ENCODE peak calls at places on chromosomes 2 and 18, in six cellular contexts. One of them, this sample, is unnamed. For H3K36me3, the result is how much of the 10 kb centered on the place peaks cover.

GRCh38 chr18:54254265-54254758 is 15.0 kb upstream of the POLI start:
- DNase-seq in naive thymus-derived CD4-positive, alpha-beta T cell: no peak
- DNase-seq in endothelial cell of umbilical vein: no peak
- DNase-seq in fibroblast of lung: peak
- DNase-seq in CD8-positive, alpha-beta T cell: no peak
- DNase-seq in HCT116: peak
- DNase-seq in this sample: no peak

GRCh38 chr2:41886757-41887156 is 161.1 kb upstream of the PKDCC start:
- DNase-seq in endothelial cell of umbilical vein: peak
- DNase-seq in HCT116: no peak
- DNase-seq in naive thymus-derived CD4-positive, alpha-beta T cell: no peak
- DNase-seq in CD8-positive, alpha-beta T cell: no peak
- DNase-seq in fibroblast of lung: peak
- DNase-seq in this sample: no peak

GRCh38 chr2:26628561-26629345 is 12.4 kb downstream of the CIB4 start:
- DNase-seq in naive thymus-derived CD4-positive, alpha-beta T cell: no peak
- DNase-seq in CD8-positive, alpha-beta T cell: no peak
- DNase-seq in fibroblast of lung: no peak
- DNase-seq in HCT116: no peak
- DNase-seq in endothelial cell of umbilical vein: no peak
- DNase-seq in this sample: no peak

GRCh38 chr18:48544116-48544515 is 5.3 kb downstream of the CTIF start:
- DNase-seq in naive thymus-derived CD4-positive, alpha-beta T cell: no peak
- DNase-seq in CD8-positive, alpha-beta T cell: no peak
- DNase-seq in HCT116: no peak
- DNase-seq in endothelial cell of umbilical vein: no peak
- DNase-seq in fibroblast of lung: no peak
- DNase-seq in this sample: no peak

GRCh38 chr2:155176345-155176744 is 477.9 kb downstream of the KCNJ3 start:
- DNase-seq in naive thymus-derived CD4-positive, alpha-beta T cell: no peak
- DNase-seq in HCT116: no peak
- DNase-seq in fibroblast of lung: no peak
- DNase-seq in endothelial cell of umbilical vein: no peak
- DNase-seq in CD8-positive, alpha-beta T cell: no peak
- DNase-seq in this sample: no peak

GRCh38 chr2:200376422-200377142 is 70.1 kb downstream of the SPATS2L start:
- DNase-seq in fibroblast of lung: no peak
- DNase-seq in HCT116: peak
- DNase-seq in endothelial cell of umbilical vein: peak
- DNase-seq in naive thymus-derived CD4-positive, alpha-beta T cell: no peak
- DNase-seq in CD8-positive, alpha-beta T cell: no peak
- DNase-seq in this sample: no peak

GRCh38 chr2:46305767-46306166 is 8.6 kb downstream of the EPAS1 start:
- DNase-seq in HCT116: no peak
- DNase-seq in fibroblast of lung: no peak
- DNase-seq in CD8-positive, alpha-beta T cell: no peak
- DNase-seq in endothelial cell of umbilical vein: no peak
- DNase-seq in naive thymus-derived CD4-positive, alpha-beta T cell: no peak
- DNase-seq in this sample: no peak

GRCh38 chr2:232117413-232117812 is 155.9 kb downstream of the DIS3L2 start:
- DNase-seq in CD8-positive, alpha-beta T cell: no peak
- DNase-seq in naive thymus-derived CD4-positive, alpha-beta T cell: no peak
- DNase-seq in HCT116: no peak
- DNase-seq in endothelial cell of umbilical vein: no peak
- DNase-seq in fibroblast of lung: no peak
- DNase-seq in this sample: no peak

GRCh38 chr2:150981826-150982225 is 279.8 kb downstream of the RBM43 start:
- DNase-seq in CD8-positive, alpha-beta T cell: no peak
- DNase-seq in endothelial cell of umbilical vein: no peak
- DNase-seq in fibroblast of lung: peak
- DNase-seq in HCT116: no peak
- DNase-seq in naive thymus-derived CD4-positive, alpha-beta T cell: no peak
- DNase-seq in this sample: no peak

GRCh38 chr2:233953106-233953801 is 36.1 kb downstream of the TRPM8 start:
- DNase-seq in fibroblast of lung: no peak
- DNase-seq in HCT116: no peak
- DNase-seq in naive thymus-derived CD4-positive, alpha-beta T cell: no peak
- DNase-seq in CD8-positive, alpha-beta T cell: no peak
- DNase-seq in endothelial cell of umbilical vein: no peak
- DNase-seq in this sample: no peak

GRCh38 chr2:11129598-11130449 is 25.4 kb upstream of the SLC66A3 start:
- DNase-seq in HCT116: peak
- DNase-seq in naive thymus-derived CD4-positive, alpha-beta T cell: peak
- DNase-seq in CD8-positive, alpha-beta T cell: peak
- DNase-seq in endothelial cell of umbilical vein: no peak
- DNase-seq in fibroblast of lung: no peak
- DNase-seq in this sample: no peak

GRCh38 chr2:215274829-215275228 is 37.0 kb upstream of the ATIC start:
- DNase-seq in HCT116: no peak
- DNase-seq in endothelial cell of umbilical vein: no peak
- DNase-seq in naive thymus-derived CD4-positive, alpha-beta T cell: no peak
- DNase-seq in fibroblast of lung: no peak
- DNase-seq in CD8-positive, alpha-beta T cell: no peak
- DNase-seq in this sample: no peak

GRCh38 chr2:215277942-215278341 is 33.9 kb upstream of the ATIC start:
- DNase-seq in fibroblast of lung: no peak
- DNase-seq in naive thymus-derived CD4-positive, alpha-beta T cell: no peak
- DNase-seq in endothelial cell of umbilical vein: no peak
- DNase-seq in HCT116: no peak
- DNase-seq in CD8-positive, alpha-beta T cell: no peak
- DNase-seq in this sample: no peak

GRCh38 chr2:215271466-215271865 is 40.4 kb upstream of the ATIC start:
- DNase-seq in HCT116: no peak
- DNase-seq in fibroblast of lung: no peak
- DNase-seq in endothelial cell of umbilical vein: no peak
- DNase-seq in CD8-positive, alpha-beta T cell: no peak
- DNase-seq in naive thymus-derived CD4-positive, alpha-beta T cell: no peak
- DNase-seq in this sample: no peak

GRCh38 chr2:215272918-215273317 is 38.9 kb upstream of the ATIC start:
- DNase-seq in CD8-positive, alpha-beta T cell: no peak
- DNase-seq in naive thymus-derived CD4-positive, alpha-beta T cell: no peak
- DNase-seq in fibroblast of lung: no peak
- DNase-seq in HCT116: no peak
- DNase-seq in endothelial cell of umbilical vein: no peak
- DNase-seq in this sample: no peak

DNA sequence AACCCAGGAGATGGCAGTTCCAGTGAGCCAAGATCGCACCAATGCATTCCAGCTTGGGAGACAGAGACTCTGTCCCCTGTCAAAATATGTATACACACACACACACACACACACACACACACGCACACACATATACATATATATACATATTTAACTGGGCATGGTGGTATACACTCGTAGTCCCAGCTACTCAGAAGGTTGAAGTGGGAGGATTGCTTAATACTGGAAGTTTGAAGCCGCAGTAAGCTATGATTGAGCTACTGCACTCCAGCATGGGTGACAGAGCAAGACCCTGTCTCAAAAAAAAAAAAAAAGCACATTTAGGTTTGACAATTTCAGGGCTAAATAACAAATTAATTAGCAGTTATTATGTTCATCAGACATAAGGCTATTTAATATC is 36.0 kb upstream of the ATIC start:
- DNase-seq in fibroblast of lung: no peak
- DNase-seq in naive thymus-derived CD4-positive, alpha-beta T cell: no peak
- DNase-seq in endothelial cell of umbilical vein: no peak
- DNase-seq in CD8-positive, alpha-beta T cell: no peak
- DNase-seq in HCT116: no peak
- DNase-seq in this sample: no peak
- H3K27ac ChIP-seq in fibroblast of lung: no peak
- H3K27ac ChIP-seq in naive thymus-derived CD4-positive, alpha-beta T cell: no peak
- H3K27ac ChIP-seq in endothelial cell of umbilical vein: no peak
- H3K27ac ChIP-seq in CD8-positive, alpha-beta T cell: no peak
- H3K27ac ChIP-seq in HCT116: no peak
- H3K27ac ChIP-seq in this sample: no peak

DNA sequence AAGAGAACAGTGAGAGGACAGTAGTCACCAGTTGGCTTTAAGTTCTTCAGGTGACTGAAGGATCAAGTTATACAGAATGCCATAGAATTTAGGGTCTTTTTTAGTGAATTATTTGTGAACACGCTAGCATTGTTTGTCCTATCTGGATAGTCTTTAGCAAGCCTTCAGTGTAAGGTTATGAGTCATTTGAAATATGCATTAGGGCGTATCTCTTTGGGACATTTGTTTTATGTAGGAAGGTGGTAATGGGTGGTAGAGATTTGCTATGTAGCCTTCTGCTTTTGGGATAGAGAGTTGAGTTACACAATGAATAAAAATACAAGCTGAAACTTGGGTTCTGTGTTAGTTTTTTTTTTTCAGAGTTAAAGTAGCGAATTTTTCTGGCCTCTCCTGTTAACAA is 13.0 kb downstream of the ACTR2 start:
- DNase-seq in HCT116: no peak
- DNase-seq in endothelial cell of umbilical vein: no peak
- DNase-seq in naive thymus-derived CD4-positive, alpha-beta T cell: no peak
- DNase-seq in CD8-positive, alpha-beta T cell: no peak
- DNase-seq in fibroblast of lung: peak
- DNase-seq in this sample: no peak
- H3K36me3 ChIP-seq in HCT116: under half
- H3K36me3 ChIP-seq in endothelial cell of umbilical vein: under half
- H3K36me3 ChIP-seq in naive thymus-derived CD4-positive, alpha-beta T cell: under half
- H3K36me3 ChIP-seq in CD8-positive, alpha-beta T cell: under half
- H3K36me3 ChIP-seq in fibroblast of lung: under half
- H3K36me3 ChIP-seq in this sample: under half

GRCh38 chr2:8671802-8672201 is 10.1 kb upstream of the ID2 start:
- DNase-seq in fibroblast of lung: no peak
- DNase-seq in naive thymus-derived CD4-positive, alpha-beta T cell: no peak
- DNase-seq in endothelial cell of umbilical vein: no peak
- DNase-seq in CD8-positive, alpha-beta T cell: no peak
- DNase-seq in HCT116: no peak
- DNase-seq in this sample: no peak

GRCh38 chr2:8670580-8670979 is 11.3 kb upstream of the ID2 start:
- DNase-seq in endothelial cell of umbilical vein: no peak
- DNase-seq in naive thymus-derived CD4-positive, alpha-beta T cell: no peak
- DNase-seq in HCT116: no peak
- DNase-seq in CD8-positive, alpha-beta T cell: no peak
- DNase-seq in fibroblast of lung: no peak
- DNase-seq in this sample: no peak

GRCh38 chr2:8667896-8668512 is 13.9 kb upstream of the ID2 start:
- DNase-seq in HCT116: no peak
- DNase-seq in naive thymus-derived CD4-positive, alpha-beta T cell: no peak
- DNase-seq in fibroblast of lung: no peak
- DNase-seq in endothelial cell of umbilical vein: no peak
- DNase-seq in CD8-positive, alpha-beta T cell: no peak
- DNase-seq in this sample: no peak

GRCh38 chr2:8671176-8671575 is 10.7 kb upstream of the ID2 start:
- DNase-seq in fibroblast of lung: no peak
- DNase-seq in HCT116: no peak
- DNase-seq in naive thymus-derived CD4-positive, alpha-beta T cell: no peak
- DNase-seq in endothelial cell of umbilical vein: no peak
- DNase-seq in CD8-positive, alpha-beta T cell: no peak
- DNase-seq in this sample: no peak

DNA sequence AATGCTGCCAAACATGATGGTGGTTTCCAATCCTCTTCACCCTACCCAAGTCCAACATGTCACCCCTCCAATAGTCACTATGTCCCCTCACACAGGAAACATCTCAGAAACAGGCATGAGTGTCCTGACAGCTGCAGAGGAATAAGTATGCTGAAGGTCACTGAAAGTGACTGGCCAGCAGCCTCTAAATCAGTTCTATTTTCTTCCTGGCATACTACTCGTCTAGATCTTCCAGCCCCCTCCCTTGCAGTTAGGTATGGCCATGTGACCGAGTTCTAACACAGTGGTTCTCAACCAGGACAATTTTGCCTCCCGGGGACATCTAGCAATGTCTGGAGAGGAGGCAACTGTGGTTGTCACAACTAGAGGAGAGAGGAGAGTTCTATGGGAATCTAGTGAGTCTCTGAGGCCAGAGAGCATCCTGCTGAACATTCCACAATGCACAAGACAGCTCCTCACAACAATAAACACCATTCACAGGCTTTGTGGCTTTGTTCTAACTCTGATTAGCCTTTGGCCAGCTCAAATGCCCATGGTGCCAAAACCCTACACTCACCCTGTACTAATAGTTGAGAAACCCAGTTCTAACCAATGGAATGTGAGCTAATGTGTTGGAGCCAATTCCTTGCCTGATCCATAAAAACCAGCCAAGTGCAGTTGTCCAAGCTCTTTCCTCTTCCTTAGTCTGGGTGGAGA is 12.6 kb upstream of the ID2 start:
- DNase-seq in CD8-positive, alpha-beta T cell: no peak
- DNase-seq in HCT116: no peak
- DNase-seq in fibroblast of lung: peak
- DNase-seq in endothelial cell of umbilical vein: no peak
- DNase-seq in naive thymus-derived CD4-positive, alpha-beta T cell: no peak
- DNase-seq in this sample: no peak
- H3K27ac ChIP-seq in CD8-positive, alpha-beta T cell: no peak
- H3K27ac ChIP-seq in HCT116: no peak
- H3K27ac ChIP-seq in fibroblast of lung: no peak
- H3K27ac ChIP-seq in endothelial cell of umbilical vein: no peak
- H3K27ac ChIP-seq in naive thymus-derived CD4-positive, alpha-beta T cell: no peak
- H3K27ac ChIP-seq in this sample: peak

DNA sequence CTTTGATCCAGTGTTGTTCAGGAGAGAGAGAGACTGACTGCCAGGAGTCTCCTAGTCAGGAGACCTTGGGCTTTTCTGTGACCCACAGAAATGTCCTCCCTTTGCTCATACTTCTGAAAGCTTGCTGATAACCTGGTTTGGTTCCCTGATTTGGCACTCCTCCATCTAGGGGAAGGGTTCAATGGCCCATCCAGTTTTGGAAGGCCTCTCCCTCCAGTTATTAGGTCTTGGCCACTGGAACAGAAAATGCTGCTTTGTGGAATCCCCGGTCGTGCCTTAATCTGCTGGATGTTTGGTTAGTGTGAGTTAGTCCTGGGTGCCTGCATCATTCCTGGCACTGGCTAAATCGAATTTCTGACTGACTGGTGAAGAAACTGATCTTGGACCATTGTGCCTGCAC is 35.7 kb downstream of the KDM3A start:
- DNase-seq in naive thymus-derived CD4-positive, alpha-beta T cell: no peak
- DNase-seq in HCT116: no peak
- DNase-seq in fibroblast of lung: no peak
- DNase-seq in CD8-positive, alpha-beta T cell: no peak
- DNase-seq in endothelial cell of umbilical vein: no peak
- DNase-seq in this sample: no peak
- H3K36me3 ChIP-seq in naive thymus-derived CD4-positive, alpha-beta T cell: under half
- H3K36me3 ChIP-seq in HCT116: under half
- H3K36me3 ChIP-seq in fibroblast of lung: under half
- H3K36me3 ChIP-seq in CD8-positive, alpha-beta T cell: half or more
- H3K36me3 ChIP-seq in endothelial cell of umbilical vein: under half
- H3K36me3 ChIP-seq in this sample: under half

GRCh38 chr2:172083725-172084483 is 1.4 kb upstream of the DLX1 start:
- DNase-seq in fibroblast of lung: no peak
- DNase-seq in CD8-positive, alpha-beta T cell: no peak
- DNase-seq in HCT116: no peak
- DNase-seq in endothelial cell of umbilical vein: peak
- DNase-seq in naive thymus-derived CD4-positive, alpha-beta T cell: no peak
- DNase-seq in this sample: no peak

GRCh38 chr2:172082944-172083718 is 2.2 kb upstream of the DLX1 start:
- DNase-seq in fibroblast of lung: no peak
- DNase-seq in CD8-positive, alpha-beta T cell: no peak
- DNase-seq in endothelial cell of umbilical vein: peak
- DNase-seq in naive thymus-derived CD4-positive, alpha-beta T cell: no peak
- DNase-seq in HCT116: no peak
- DNase-seq in this sample: no peak

GRCh38 chr2:172085460-172086159 is at the start of gene DLX1:
- DNase-seq in fibroblast of lung: no peak
- DNase-seq in CD8-positive, alpha-beta T cell: no peak
- DNase-seq in HCT116: no peak
- DNase-seq in endothelial cell of umbilical vein: no peak
- DNase-seq in naive thymus-derived CD4-positive, alpha-beta T cell: no peak
- DNase-seq in this sample: no peak

GRCh38 chr2:172084734-172085459 is 410 bp upstream of the DLX1 start:
- DNase-seq in CD8-positive, alpha-beta T cell: no peak
- DNase-seq in endothelial cell of umbilical vein: peak
- DNase-seq in fibroblast of lung: peak
- DNase-seq in HCT116: peak
- DNase-seq in naive thymus-derived CD4-positive, alpha-beta T cell: no peak
- DNase-seq in this sample: no peak

GRCh38 chr2:172084484-172084733 is 898 bp upstream of the DLX1 start:
- DNase-seq in fibroblast of lung: no peak
- DNase-seq in naive thymus-derived CD4-positive, alpha-beta T cell: no peak
- DNase-seq in CD8-positive, alpha-beta T cell: no peak
- DNase-seq in endothelial cell of umbilical vein: no peak
- DNase-seq in HCT116: no peak
- DNase-seq in this sample: no peak
- H3K27ac ChIP-seq in fibroblast of lung: no peak
- H3K27ac ChIP-seq in naive thymus-derived CD4-positive, alpha-beta T cell: no peak
- H3K27ac ChIP-seq in CD8-positive, alpha-beta T cell: no peak
- H3K27ac ChIP-seq in endothelial cell of umbilical vein: no peak
- H3K27ac ChIP-seq in HCT116: peak
- H3K27ac ChIP-seq in this sample: no peak